ENCODE peak calls at places on chromosomes 3 and 15, in four cellular contexts. W is HepG2, H is A549, Q is K562. A is an unnamed sample.

GRCh38 chr15:77819841-77820728 is 187.4 kb upstream of the LINGO1 start:
- DNase-seq in W (peak; percentile 14), H (peak; percentile 70), Q (peak; percentile 84), A (peak; percentile 71)

GRCh38 chr3:18295171-18295920 is 129.8 kb downstream of the SATB1 start:
- DNase-seq in W (peak; percentile 21), H (peak; percentile 80), Q (peak; percentile 30), A (peak; percentile 89)

GRCh38 chr3:53162672-53163458 is 1.9 kb downstream of the PRKCD start:
- DNase-seq in W (no peak), H (no peak), Q (peak; percentile 35), A (no peak)

GRCh38 chr3:156472150-156472549 is 82.8 kb downstream of the SSR3 start:
- DNase-seq in W (no peak), H (no peak), Q (no peak), A (no peak)

GRCh38 chr3:73060302-73060723 is 1.1 kb upstream of the EBLN2 start:
- DNase-seq in W (no peak), H (no peak), Q (no peak), A (no peak)

GRCh38 chr3:150329408-150329807 is 78.7 kb upstream of the TSC22D2 start:
- DNase-seq in W (no peak), H (no peak), Q (no peak), A (no peak)

GRCh38 chr15:71364117-71364584 is 248.9 kb downstream of the THSD4 start:
- DNase-seq in W (no peak), H (no peak), Q (no peak), A (no peak)

GRCh38 chr3:52636673-52637072 is 49.0 kb downstream of the PBRM1 start:
- DNase-seq in W (no peak), H (no peak), Q (no peak), A (no peak)

GRCh38 chr3:36193448-36193847 is 186.9 kb upstream of the STAC start:
- DNase-seq in W (no peak), H (no peak), Q (no peak), A (no peak)

GRCh38 chr3:114902691-114903101 is 244.4 kb downstream of the ZBTB20 start:
- DNase-seq in W (peak; percentile 16), H (peak; percentile 73), Q (no peak), A (no peak)

GRCh38 chr3:38165722-38166387 is 518 bp downstream of the OXSR1 start:
- DNase-seq in W (peak; percentile 31), H (peak; percentile 62), Q (no peak), A (no peak)

GRCh38 chr15:41492597-41493204 is 973 bp upstream of the ITPKA start:
- DNase-seq in W (no peak), H (no peak), Q (peak; percentile 50), A (no peak)

GRCh38 chr3:42705962-42706585 is 3.5 kb upstream of the HHATL start:
- DNase-seq in W (no peak), H (no peak), Q (no peak), A (no peak)

GRCh38 chr3:173938159-173938558 is 540.6 kb downstream of the NLGN1 start:
- DNase-seq in W (peak; percentile 3), H (peak; percentile 35), Q (no peak), A (no peak)

GRCh38 chr15:70048196-70048565 is 49.5 kb downstream of the TLE3 start:
- DNase-seq in W (no peak), H (no peak), Q (no peak), A (no peak)

GRCh38 chr3:87052499-87053260 is 61.7 kb upstream of the VGLL3 start:
- DNase-seq in W (no peak), H (no peak), Q (no peak), A (peak; percentile 45)

GRCh38 chr3:105066106-105066839 is 300.4 kb upstream of the ALCAM start:
- DNase-seq in W (no peak), H (no peak), Q (no peak), A (no peak)

GRCh38 chr3:161239700-161240099 is 18.6 kb downstream of the NMD3 start:
- DNase-seq in W (no peak), H (no peak), Q (no peak), A (no peak)

GRCh38 chr3:2354702-2355101 is 256.0 kb downstream of the CNTN4 start:
- DNase-seq in W (no peak), H (peak; percentile 1), Q (no peak), A (no peak)

GRCh38 chr3:141275032-141275422 is 43.4 kb downstream of the PXYLP1 start:
- DNase-seq in W (peak; percentile 24), H (no peak), Q (no peak), A (no peak)

GRCh38 chr15:53414167-53414566 is 345.3 kb downstream of the WDR72 start:
- DNase-seq in W (peak; percentile 75), H (no peak), Q (no peak), A (no peak)

GRCh38 chr3:184399410-184399809 is 19.6 kb downstream of the CHRD start:
- DNase-seq in W (no peak), H (peak; percentile 42), Q (no peak), A (no peak)

GRCh38 chr3:32296251-32297204 is 58.0 kb downstream of the CMTM8 start:
- DNase-seq in W (peak; percentile 47), H (peak; percentile 67), Q (peak; percentile 84), A (peak; percentile 72)

GRCh38 chr3:110526732-110527727 is 544.6 kb upstream of the NECTIN3 start:
- DNase-seq in W (no peak), H (peak; percentile 44), Q (peak; percentile 10), A (no peak)

GRCh38 chr3:33402936-33403335 is 37.3 kb downstream of the UBP1 start:
- DNase-seq in W (no peak), H (no peak), Q (no peak), A (no peak)

GRCh38 chr3:14234197-14235002 is 55.8 kb downstream of the LSM3 start:
- DNase-seq in W (peak; percentile 16), H (no peak), Q (no peak), A (no peak)

GRCh38 chr3:107999215-107999775 is 91.5 kb downstream of the CD47 start:
- DNase-seq in W (no peak), H (peak; percentile 26), Q (no peak), A (no peak)

DNA sequence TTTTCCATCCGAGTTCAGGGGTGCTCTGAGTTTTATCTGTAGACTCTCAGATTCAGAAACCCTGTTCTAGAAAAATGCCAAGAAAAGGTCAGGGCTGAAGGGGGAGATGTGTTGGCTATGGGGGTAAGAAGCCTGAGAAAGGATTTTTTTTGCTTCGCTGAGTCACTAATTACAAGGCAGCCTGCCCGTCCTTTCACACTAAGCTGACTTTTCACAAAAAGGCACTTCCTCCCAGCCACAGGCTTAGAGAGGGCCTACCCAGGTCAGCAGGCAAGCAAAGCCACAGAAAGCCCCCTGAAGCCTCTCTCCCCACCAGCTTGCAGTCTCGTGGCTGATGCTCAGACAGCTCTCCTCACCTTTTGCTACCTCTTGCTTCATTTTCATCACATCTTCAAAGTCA is 192.6 kb upstream of the PRICKLE2 start:
- DNase-seq in W (no peak), H (no peak), Q (no peak), A (no peak)
- TF ChIP-seq HMGXB4 in W (no peak), H (no peak), Q (no peak), A (no peak)

GRCh38 chr3:195114786-195115597 is 156.0 kb downstream of the XXYLT1 start:
- DNase-seq in W (no peak), H (no peak), Q (no peak), A (no peak)
- TF ChIP-seq MAX in W (no peak), H (no peak), Q (no peak), A (no peak)

GRCh38 chr3:128502712-128503111 is 9.7 kb upstream of the GATA2 start:
- DNase-seq in W (no peak), H (no peak), Q (no peak), A (no peak)
- TF ChIP-seq HMGXB4 in W (no peak), H (no peak), Q (no peak), A (no peak)

GRCh38 chr3:125202197-125202596 is 10.4 kb downstream of the SLC12A8 start:
- DNase-seq in W (no peak), H (peak; percentile 19), Q (no peak), A (peak; percentile 30)
- TF ChIP-seq MAX in W (no peak), H (no peak), Q (no peak), A (no peak)

GRCh38 chr15:100229181-100230163 is 112.3 kb downstream of the ADAMTS17 start:
- DNase-seq in W (no peak), H (no peak), Q (no peak), A (no peak)
- TF ChIP-seq HMGXB4 in W (no peak), H (no peak), Q (no peak), A (no peak)

DNA sequence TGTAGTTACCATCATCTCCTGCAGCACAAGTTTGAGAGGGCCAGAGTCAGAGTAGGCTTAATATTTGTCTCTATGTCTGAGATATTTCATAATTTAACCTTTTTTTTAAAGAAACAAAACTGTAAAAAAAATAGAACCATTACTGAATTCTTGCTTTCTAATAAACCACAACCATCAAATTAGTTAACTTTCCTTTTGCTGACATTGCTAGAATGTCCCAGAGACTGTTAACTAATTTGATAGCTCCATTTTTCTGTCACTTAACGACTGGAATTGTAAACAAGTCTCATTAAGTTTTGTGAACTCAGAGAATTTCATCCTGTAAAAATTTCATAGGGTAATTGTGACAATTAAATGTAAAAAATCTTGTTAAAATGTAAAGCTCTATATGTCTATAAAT is 35.6 kb downstream of the IMPG2 start:
- DNase-seq in W (no peak), H (no peak), Q (no peak), A (no peak)
- TF ChIP-seq MAX in W (no peak), H (no peak), Q (no peak), A (no peak)

GRCh38 chr15:84772467-84772866 is 24.1 kb downstream of the ZNF592 start:
- DNase-seq in W (no peak), H (no peak), Q (no peak), A (no peak)
- TF ChIP-seq HMGXB4 in W (no peak), H (no peak), Q (no peak), A (no peak)

GRCh38 chr3:12190221-12190807 is 31.6 kb upstream of the TIMP4 start:
- DNase-seq in W (no peak), H (no peak), Q (no peak), A (no peak)

GRCh38 chr3:12188328-12188648 is 29.6 kb upstream of the TIMP4 start:
- DNase-seq in W (no peak), H (no peak), Q (no peak), A (no peak)

GRCh38 chr3:12187448-12188327 is 29.0 kb upstream of the TIMP4 start:
- DNase-seq in W (no peak), H (no peak), Q (no peak), A (no peak)

GRCh38 chr3:12190832-12191231 is 32.1 kb upstream of the TIMP4 start:
- DNase-seq in W (no peak), H (no peak), Q (no peak), A (no peak)

DNA sequence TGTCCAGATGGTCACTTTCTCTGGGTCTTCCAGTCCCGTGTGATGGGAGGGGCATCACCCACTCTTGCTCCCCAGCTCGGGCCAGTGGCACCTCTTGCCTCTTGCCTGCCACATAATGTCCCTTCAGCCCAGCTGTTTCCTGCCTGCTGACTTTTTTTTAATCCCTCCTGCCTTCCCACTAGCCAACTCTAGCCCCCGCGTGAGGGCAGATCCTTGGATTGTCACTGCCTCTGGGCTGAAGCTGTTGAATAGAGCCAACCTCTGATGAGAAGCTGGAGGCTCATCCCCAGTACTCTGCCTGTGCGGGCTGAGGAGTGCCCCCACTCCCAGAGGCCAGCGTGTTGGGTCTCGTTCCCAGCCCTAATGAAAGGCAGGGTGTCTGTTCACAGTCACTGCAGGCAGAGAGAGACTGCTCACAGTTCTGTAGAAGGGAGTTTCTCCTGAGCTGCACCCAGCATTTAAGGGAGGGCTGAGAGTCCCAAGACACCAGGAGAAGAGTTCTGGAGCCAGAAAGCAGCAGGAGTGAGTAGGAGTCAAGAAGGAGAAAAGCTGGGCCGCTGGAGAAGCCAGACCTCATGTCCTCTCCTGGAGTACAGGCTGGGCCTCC is 30.1 kb upstream of the TIMP4 start:
- DNase-seq in W (no peak), H (no peak), Q (no peak), A (no peak)
- TF ChIP-seq MAX in W (no peak), H (no peak), Q (no peak), A (no peak)